ENCODE peak calls at places on chromosomes 11 and 22, in five cellular contexts. F is nephron progenitor cell, M is iPS DF 6.9, H is suprapubic skin, S is Peyer's patch. N is an unnamed sample.

GRCh38 chr11:101446238-101446637 is 137.6 kb downstream of the TRPC6 start:
- DNase-seq in F (no peak), M (no peak), H (no peak), S (no peak), N (no peak)

GRCh38 chr11:19524171-19524671 is 188.4 kb upstream of the NAV2 start:
- DNase-seq in F (peak), M (no peak), H (no peak), S (no peak), N (no peak)

GRCh38 chr11:57480409-57481137 is 20.2 kb downstream of the RTN4RL2 start:
- DNase-seq in F (peak), M (no peak), H (no peak), S (peak), N (no peak)

GRCh38 chr11:124874571-124875255 is 9.5 kb downstream of the ROBO3 start:
- DNase-seq in F (no peak), M (no peak), H (no peak), S (no peak), N (no peak)

GRCh38 chr11:72224587-72225410 is at the start of gene INPPL1:
- DNase-seq in F (peak), M (no peak), H (peak), S (peak), N (peak)

GRCh38 chr22:43172191-43172590 is 14.7 kb downstream of the TTLL12 start:
- DNase-seq in F (no peak), M (no peak), H (no peak), S (no peak), N (no peak)

GRCh38 chr11:2828585-2829330 is 56.8 kb downstream of the CDKN1C start:
- DNase-seq in F (no peak), M (no peak), H (no peak), S (no peak), N (no peak)

GRCh38 chr22:20843501-20843900 is 15.1 kb downstream of the PI4KA start:
- DNase-seq in F (no peak), M (no peak), H (no peak), S (no peak), N (no peak)

GRCh38 chr11:130237282-130238006 is 77.3 kb downstream of the ZBTB44 start:
- DNase-seq in F (no peak), M (no peak), H (no peak), S (no peak), N (no peak)

GRCh38 chr11:60485987-60486386 is 6.6 kb upstream of the MS4A12 start:
- DNase-seq in F (peak), M (no peak), H (no peak), S (peak), N (no peak)